ENCODE peak calls at places on chromosome 15, in nine cellular contexts. L, Z, D, U, W, E, J, V and T are unnamed samples.

GRCh38 chr15:33955945-33956344 is 12.4 kb upstream of the CHRM5 start:
- DNase-seq in L (no peak), Z (no peak), D (no peak), U (no peak), W (no peak), E (no peak), J (no peak), V (no peak), T (no peak)

GRCh38 chr15:67144609-67145306 is 79.4 kb downstream of the SMAD3 start:
- DNase-seq in L (no peak), Z (no peak), D (no peak), U (no peak), W (no peak), E (no peak), J (peak; percentile 29), V (no peak), T (no peak)

GRCh38 chr15:66961407-66961884 is 104.0 kb upstream of the SMAD3 start:
- DNase-seq in L (no peak), Z (no peak), D (no peak), U (no peak), W (no peak), E (no peak), J (peak; percentile 57), V (no peak), T (no peak)

GRCh38 chr15:83474578-83474977 is 27.4 kb downstream of the SH3GL3 start:
- DNase-seq in L (no peak), Z (no peak), D (no peak), U (no peak), W (no peak), E (no peak), J (no peak), V (no peak), T (no peak)

GRCh38 chr15:64647367-64647766 is 128.0 kb downstream of the RBPMS2 start:
- DNase-seq in L (no peak), Z (no peak), D (no peak), U (no peak), W (no peak), E (no peak), J (no peak), V (no peak), T (no peak)

GRCh38 chr15:33068531-33068990 is 126.0 kb downstream of the FMN1 start:
- DNase-seq in L (no peak), Z (peak; percentile 4), D (peak; percentile 6), U (peak; percentile 40), W (peak; percentile 58), E (no peak), J (peak; percentile 68), V (no peak), T (no peak)

GRCh38 chr15:92924216-92924615 is 24.1 kb downstream of the CHD2 start:
- DNase-seq in L (no peak), Z (no peak), D (no peak), U (no peak), W (no peak), E (no peak), J (no peak), V (no peak), T (no peak)

GRCh38 chr15:68389936-68390790 is 41.8 kb downstream of the ITGA11 start:
- DNase-seq in L (no peak), Z (no peak), D (no peak), U (no peak), W (no peak), E (peak; percentile 40), J (no peak), V (no peak), T (peak; percentile 35)

GRCh38 chr15:30059771-30060170 is 23.0 kb upstream of the GOLGA8J start:
- DNase-seq in L (no peak), Z (no peak), D (no peak), U (no peak), W (no peak), E (no peak), J (no peak), V (no peak), T (no peak)

GRCh38 chr15:81813215-81813614 is 232.6 kb downstream of the MEX3B start:
- DNase-seq in L (no peak), Z (no peak), D (no peak), U (no peak), W (no peak), E (no peak), J (no peak), V (peak; percentile 58), T (no peak)

GRCh38 chr15:26051771-26052685 is 188.9 kb upstream of the ATP10A start:
- DNase-seq in L (no peak), Z (no peak), D (no peak), U (peak; percentile 43), W (no peak), E (no peak), J (peak; percentile 11), V (peak; percentile 51), T (no peak)

GRCh38 chr15:78360426-78360825 is 20.3 kb downstream of the CRABP1 start:
- DNase-seq in L (no peak), Z (peak; percentile 27), D (no peak), U (no peak), W (no peak), E (no peak), J (peak; percentile 72), V (no peak), T (no peak)

GRCh38 chr15:63586790-63587189 is 10.4 kb upstream of the FBXL22 start:
- DNase-seq in L (no peak), Z (no peak), D (no peak), U (no peak), W (no peak), E (no peak), J (no peak), V (no peak), T (no peak)

GRCh38 chr15:60905587-60905986 is 323.5 kb downstream of the RORA start:
- DNase-seq in L (no peak), Z (no peak), D (no peak), U (no peak), W (no peak), E (no peak), J (no peak), V (peak; percentile 60), T (no peak)

GRCh38 chr15:97941572-97941971 is 18.9 kb upstream of the ARRDC4 start:
- DNase-seq in L (no peak), Z (no peak), D (no peak), U (no peak), W (peak; percentile 56), E (no peak), J (no peak), V (no peak), T (no peak)

GRCh38 chr15:52178765-52179164 is 12.4 kb downstream of the GNB5 start:
- DNase-seq in L (no peak), Z (no peak), D (no peak), U (no peak), W (peak; percentile 45), E (no peak), J (no peak), V (no peak), T (no peak)

GRCh38 chr15:65827065-65827464 is 35.0 kb upstream of the DENND4A start:
- DNase-seq in L (no peak), Z (no peak), D (no peak), U (no peak), W (no peak), E (no peak), J (no peak), V (peak; percentile 18), T (no peak)

GRCh38 chr15:63715818-63716217 is 117.9 kb downstream of the HERC1 start:
- DNase-seq in L (no peak), Z (no peak), D (no peak), U (no peak), W (no peak), E (no peak), J (no peak), V (no peak), T (no peak)

GRCh38 chr15:31455499-31455898 is 128.9 kb downstream of the KLF13 start:
- DNase-seq in L (no peak), Z (no peak), D (no peak), U (no peak), W (no peak), E (no peak), J (no peak), V (no peak), T (no peak)
- TF ChIP-seq CTCF in L (no peak), Z (no peak), D (no peak), U (no peak), W (no peak), E (no peak), J (no peak), V (no peak), T (peak; percentile 32)

GRCh38 chr15:54304321-54304720 is 326.1 kb downstream of the UNC13C start:
- DNase-seq in L (no peak), Z (no peak), D (no peak), U (no peak), W (no peak), E (no peak), J (no peak), V (no peak), T (no peak)
- TF ChIP-seq CTCF in L (no peak), Z (no peak), D (no peak), U (no peak), W (no peak), E (no peak), J (no peak), V (no peak), T (no peak)

GRCh38 chr15:71647479-71647792 is 162.9 kb upstream of the NR2E3 start:
- DNase-seq in L (no peak), Z (no peak), D (no peak), U (no peak), W (no peak), E (no peak), J (peak; percentile 63), V (no peak), T (no peak)
- TF ChIP-seq CTCF in L (no peak), Z (no peak), D (no peak), U (no peak), W (no peak), E (no peak), J (no peak), V (no peak), T (no peak)

GRCh38 chr15:59301527-59301926 is 71.1 kb downstream of the MYO1E start:
- DNase-seq in L (no peak), Z (no peak), D (no peak), U (no peak), W (no peak), E (no peak), J (no peak), V (no peak), T (no peak)

GRCh38 chr15:59300618-59301139 is 72.0 kb downstream of the MYO1E start:
- DNase-seq in L (no peak), Z (no peak), D (no peak), U (peak; percentile 42), W (no peak), E (no peak), J (peak; percentile 50), V (no peak), T (no peak)

GRCh38 chr15:59298255-59298856 is 74.3 kb downstream of the MYO1E start:
- DNase-seq in L (no peak), Z (no peak), D (no peak), U (no peak), W (no peak), E (peak; percentile 65), J (no peak), V (no peak), T (no peak)

GRCh38 chr15:59299919-59300617 is 72.6 kb downstream of the MYO1E start:
- DNase-seq in L (no peak), Z (no peak), D (no peak), U (peak; percentile 75), W (peak; percentile 53), E (peak; percentile 70), J (peak; percentile 98), V (no peak), T (no peak)

DNA sequence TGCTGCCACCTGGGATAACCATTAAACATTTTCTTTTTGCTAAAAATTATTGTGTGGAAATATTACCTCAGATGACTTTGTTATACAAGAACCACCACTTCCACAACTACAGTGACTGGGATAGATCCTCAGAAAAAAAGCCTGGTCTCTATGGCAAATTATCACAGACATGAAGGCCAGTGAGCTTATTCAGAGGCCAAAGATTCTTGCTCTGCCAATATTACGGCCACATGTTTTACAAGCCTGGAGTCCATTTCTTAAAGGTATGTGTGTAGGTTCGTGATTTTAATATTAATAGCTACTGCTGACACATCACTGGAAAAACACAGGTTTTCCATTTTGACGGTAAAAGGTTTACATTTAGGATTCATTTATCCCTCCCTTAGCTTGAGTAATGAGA is 73.8 kb downstream of the MYO1E start:
- DNase-seq in L (no peak), Z (no peak), D (no peak), U (no peak), W (no peak), E (no peak), J (no peak), V (no peak), T (no peak)
- TF ChIP-seq CTCF in L (no peak), Z (no peak), D (no peak), U (no peak), W (no peak), E (no peak), J (no peak), V (no peak), T (no peak)